ENCODE peak calls at places on chromosomes 7 and 10, in six cellular contexts. One of them, this sample, is unnamed.

GRCh38 chr7:150849204-150849775 is 3.0 kb upstream of the AOC1 start:
- DNase-seq in activated effector memory CD4-positive, alpha-beta T cell treated with Interleukin-2 at 50 U/mL for 16 hours: no peak
- DNase-seq in iris pigment epithelial cell: no peak
- DNase-seq in activated naive CD8-positive, alpha-beta T cell treated with anti-CD3 and anti-CD28 coated beads, Interleukin-2, amount 50 U/mL, for 24 hours: no peak
- DNase-seq in RPMI7951: no peak
- DNase-seq in stimulated activated CD4-positive, alpha-beta T cell treated with anti-CD3 and anti-CD28 coated beads, TNF-alpha, amount 100 ng/mL, for 24 hours: no peak
- DNase-seq in this sample: no peak

GRCh38 chr7:150685219-150686029 is at the start of gene GIMAP2:
- DNase-seq in activated effector memory CD4-positive, alpha-beta T cell treated with Interleukin-2 at 50 U/mL for 16 hours: no peak
- DNase-seq in iris pigment epithelial cell: peak; percentile 9
- DNase-seq in activated naive CD8-positive, alpha-beta T cell treated with anti-CD3 and anti-CD28 coated beads, Interleukin-2, amount 50 U/mL, for 24 hours: no peak
- DNase-seq in RPMI7951: peak; percentile 74
- DNase-seq in stimulated activated CD4-positive, alpha-beta T cell treated with anti-CD3 and anti-CD28 coated beads, TNF-alpha, amount 100 ng/mL, for 24 hours: no peak
- DNase-seq in this sample: no peak

GRCh38 chr7:92422926-92423325 is 24.4 kb upstream of the GATAD1 start:
- DNase-seq in activated effector memory CD4-positive, alpha-beta T cell treated with Interleukin-2 at 50 U/mL for 16 hours: no peak
- DNase-seq in iris pigment epithelial cell: no peak
- DNase-seq in activated naive CD8-positive, alpha-beta T cell treated with anti-CD3 and anti-CD28 coated beads, Interleukin-2, amount 50 U/mL, for 24 hours: no peak
- DNase-seq in RPMI7951: no peak
- DNase-seq in stimulated activated CD4-positive, alpha-beta T cell treated with anti-CD3 and anti-CD28 coated beads, TNF-alpha, amount 100 ng/mL, for 24 hours: no peak
- DNase-seq in this sample: no peak

GRCh38 chr10:129131439-129132122 is 335.5 kb upstream of the MGMT start:
- DNase-seq in activated effector memory CD4-positive, alpha-beta T cell treated with Interleukin-2 at 50 U/mL for 16 hours: no peak
- DNase-seq in iris pigment epithelial cell: no peak
- DNase-seq in activated naive CD8-positive, alpha-beta T cell treated with anti-CD3 and anti-CD28 coated beads, Interleukin-2, amount 50 U/mL, for 24 hours: no peak
- DNase-seq in RPMI7951: no peak
- DNase-seq in stimulated activated CD4-positive, alpha-beta T cell treated with anti-CD3 and anti-CD28 coated beads, TNF-alpha, amount 100 ng/mL, for 24 hours: no peak
- DNase-seq in this sample: no peak

GRCh38 chr7:36682102-36682501 is 42.2 kb downstream of the AOAH start:
- DNase-seq in activated effector memory CD4-positive, alpha-beta T cell treated with Interleukin-2 at 50 U/mL for 16 hours: no peak
- DNase-seq in iris pigment epithelial cell: no peak
- DNase-seq in activated naive CD8-positive, alpha-beta T cell treated with anti-CD3 and anti-CD28 coated beads, Interleukin-2, amount 50 U/mL, for 24 hours: no peak
- DNase-seq in RPMI7951: no peak
- DNase-seq in stimulated activated CD4-positive, alpha-beta T cell treated with anti-CD3 and anti-CD28 coated beads, TNF-alpha, amount 100 ng/mL, for 24 hours: no peak
- DNase-seq in this sample: no peak

GRCh38 chr7:94701555-94701973 is 45.6 kb upstream of the SGCE start:
- DNase-seq in activated effector memory CD4-positive, alpha-beta T cell treated with Interleukin-2 at 50 U/mL for 16 hours: no peak
- DNase-seq in iris pigment epithelial cell: peak; percentile 73
- DNase-seq in activated naive CD8-positive, alpha-beta T cell treated with anti-CD3 and anti-CD28 coated beads, Interleukin-2, amount 50 U/mL, for 24 hours: no peak
- DNase-seq in RPMI7951: peak; percentile 86
- DNase-seq in stimulated activated CD4-positive, alpha-beta T cell treated with anti-CD3 and anti-CD28 coated beads, TNF-alpha, amount 100 ng/mL, for 24 hours: no peak
- DNase-seq in this sample: no peak

GRCh38 chr7:71484381-71484780 is 352.4 kb downstream of the GALNT17 start:
- DNase-seq in activated effector memory CD4-positive, alpha-beta T cell treated with Interleukin-2 at 50 U/mL for 16 hours: no peak
- DNase-seq in iris pigment epithelial cell: no peak
- DNase-seq in activated naive CD8-positive, alpha-beta T cell treated with anti-CD3 and anti-CD28 coated beads, Interleukin-2, amount 50 U/mL, for 24 hours: no peak
- DNase-seq in RPMI7951: no peak
- DNase-seq in stimulated activated CD4-positive, alpha-beta T cell treated with anti-CD3 and anti-CD28 coated beads, TNF-alpha, amount 100 ng/mL, for 24 hours: no peak
- DNase-seq in this sample: no peak

GRCh38 chr10:72470670-72471069 is 116.0 kb upstream of the DNAJB12 start:
- DNase-seq in activated effector memory CD4-positive, alpha-beta T cell treated with Interleukin-2 at 50 U/mL for 16 hours: no peak
- DNase-seq in iris pigment epithelial cell: no peak
- DNase-seq in activated naive CD8-positive, alpha-beta T cell treated with anti-CD3 and anti-CD28 coated beads, Interleukin-2, amount 50 U/mL, for 24 hours: no peak
- DNase-seq in RPMI7951: no peak
- DNase-seq in stimulated activated CD4-positive, alpha-beta T cell treated with anti-CD3 and anti-CD28 coated beads, TNF-alpha, amount 100 ng/mL, for 24 hours: no peak
- DNase-seq in this sample: no peak

GRCh38 chr7:88095-88926 is 104.1 kb upstream of the FAM20C start:
- DNase-seq in activated effector memory CD4-positive, alpha-beta T cell treated with Interleukin-2 at 50 U/mL for 16 hours: no peak
- DNase-seq in iris pigment epithelial cell: no peak
- DNase-seq in activated naive CD8-positive, alpha-beta T cell treated with anti-CD3 and anti-CD28 coated beads, Interleukin-2, amount 50 U/mL, for 24 hours: no peak
- DNase-seq in RPMI7951: no peak
- DNase-seq in stimulated activated CD4-positive, alpha-beta T cell treated with anti-CD3 and anti-CD28 coated beads, TNF-alpha, amount 100 ng/mL, for 24 hours: no peak
- DNase-seq in this sample: no peak

GRCh38 chr10:94108200-94108599 is 114.5 kb downstream of the PLCE1 start:
- DNase-seq in activated effector memory CD4-positive, alpha-beta T cell treated with Interleukin-2 at 50 U/mL for 16 hours: no peak
- DNase-seq in iris pigment epithelial cell: peak; percentile 93
- DNase-seq in activated naive CD8-positive, alpha-beta T cell treated with anti-CD3 and anti-CD28 coated beads, Interleukin-2, amount 50 U/mL, for 24 hours: no peak
- DNase-seq in RPMI7951: peak; percentile 5
- DNase-seq in stimulated activated CD4-positive, alpha-beta T cell treated with anti-CD3 and anti-CD28 coated beads, TNF-alpha, amount 100 ng/mL, for 24 hours: no peak
- DNase-seq in this sample: no peak